ENCODE peak calls at places on chromosome 10, in eight cellular contexts. One of them, this sample, is unnamed.

GRCh38 chr10:24524314-24524713 is 199.4 kb downstream of the ARHGAP21 start:
- DNase-seq in IMR-90: no peak
- DNase-seq in PC-3: no peak
- DNase-seq in kidney: no peak
- DNase-seq in cardiac fibroblast: no peak
- DNase-seq in fibroblast of pulmonary artery: no peak
- DNase-seq in foreskin fibroblast: no peak
- DNase-seq in fibroblast of lung: no peak
- DNase-seq in this sample: no peak

GRCh38 chr10:1096287-1096889 is 40.2 kb downstream of the WDR37 start:
- DNase-seq in fibroblast of pulmonary artery: no peak
- DNase-seq in kidney: no peak
- DNase-seq in IMR-90: no peak
- DNase-seq in cardiac fibroblast: no peak
- DNase-seq in fibroblast of lung: no peak
- DNase-seq in PC-3: no peak
- DNase-seq in foreskin fibroblast: no peak
- DNase-seq in this sample: no peak

GRCh38 chr10:87578799-87579401 is 74.2 kb downstream of the MINPP1 start:
- DNase-seq in fibroblast of pulmonary artery: peak
- DNase-seq in PC-3: peak
- DNase-seq in IMR-90: peak
- DNase-seq in foreskin fibroblast: no peak
- DNase-seq in fibroblast of lung: peak
- DNase-seq in cardiac fibroblast: peak
- DNase-seq in kidney: no peak
- DNase-seq in this sample: no peak

GRCh38 chr10:121171825-121172224 is 320.7 kb downstream of the WDR11 start:
- DNase-seq in fibroblast of pulmonary artery: no peak
- DNase-seq in cardiac fibroblast: no peak
- DNase-seq in kidney: no peak
- DNase-seq in PC-3: no peak
- DNase-seq in IMR-90: no peak
- DNase-seq in fibroblast of lung: no peak
- DNase-seq in foreskin fibroblast: no peak
- DNase-seq in this sample: no peak

GRCh38 chr10:71212249-71213126 is at the start of gene UNC5B:
- DNase-seq in kidney: peak
- DNase-seq in fibroblast of lung: peak
- DNase-seq in IMR-90: peak
- DNase-seq in fibroblast of pulmonary artery: peak
- DNase-seq in cardiac fibroblast: peak
- DNase-seq in foreskin fibroblast: peak
- DNase-seq in PC-3: peak
- DNase-seq in this sample: peak

GRCh38 chr10:31069411-31069810 is 37.7 kb upstream of the ZNF438 start:
- DNase-seq in IMR-90: no peak
- DNase-seq in kidney: no peak
- DNase-seq in fibroblast of lung: no peak
- DNase-seq in cardiac fibroblast: no peak
- DNase-seq in PC-3: no peak
- DNase-seq in foreskin fibroblast: no peak
- DNase-seq in fibroblast of pulmonary artery: no peak
- DNase-seq in this sample: no peak

GRCh38 chr10:15589109-15589508 is 130.6 kb downstream of the ITGA8 start:
- DNase-seq in PC-3: no peak
- DNase-seq in fibroblast of pulmonary artery: peak
- DNase-seq in kidney: no peak
- DNase-seq in fibroblast of lung: no peak
- DNase-seq in IMR-90: peak
- DNase-seq in cardiac fibroblast: no peak
- DNase-seq in foreskin fibroblast: no peak
- DNase-seq in this sample: no peak

GRCh38 chr10:78742730-78743615 is 325.8 kb upstream of the ZMIZ1 start:
- DNase-seq in foreskin fibroblast: peak
- DNase-seq in fibroblast of lung: peak
- DNase-seq in PC-3: no peak
- DNase-seq in cardiac fibroblast: no peak
- DNase-seq in fibroblast of pulmonary artery: no peak
- DNase-seq in kidney: peak
- DNase-seq in IMR-90: no peak
- DNase-seq in this sample: no peak

GRCh38 chr10:64558094-64558870 is 1037.1 kb downstream of the REEP3 start:
- DNase-seq in PC-3: no peak
- DNase-seq in cardiac fibroblast: no peak
- DNase-seq in fibroblast of lung: no peak
- DNase-seq in IMR-90: no peak
- DNase-seq in kidney: no peak
- DNase-seq in foreskin fibroblast: no peak
- DNase-seq in fibroblast of pulmonary artery: no peak
- DNase-seq in this sample: no peak

DNA sequence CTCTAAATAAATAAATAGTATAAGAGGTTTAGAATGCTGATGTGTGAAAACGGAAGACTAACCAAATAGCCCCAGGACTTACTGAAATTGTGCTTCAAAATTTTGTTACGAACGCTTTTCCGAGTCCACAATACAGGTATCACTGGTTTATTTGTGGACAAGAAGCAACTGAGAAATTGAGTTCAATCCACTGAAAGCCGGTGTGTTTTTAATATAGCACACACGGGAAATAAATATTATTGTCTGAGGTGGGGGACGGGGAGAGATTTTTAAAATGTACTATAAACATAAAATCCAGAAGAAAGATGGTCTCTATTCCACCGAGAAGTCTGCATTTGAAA is 598 bp downstream of the SLC16A12 start:
- DNase-seq in fibroblast of lung: no peak
- DNase-seq in foreskin fibroblast: no peak
- DNase-seq in cardiac fibroblast: no peak
- DNase-seq in kidney: no peak
- DNase-seq in PC-3: no peak
- DNase-seq in IMR-90: no peak
- DNase-seq in fibroblast of pulmonary artery: no peak
- DNase-seq in this sample: no peak
- H3K4me3 ChIP-seq in fibroblast of lung: peak
- H3K4me3 ChIP-seq in foreskin fibroblast: peak
- H3K4me3 ChIP-seq in cardiac fibroblast: peak
- H3K4me3 ChIP-seq in kidney: peak
- H3K4me3 ChIP-seq in PC-3: no peak
- H3K4me3 ChIP-seq in IMR-90: peak
- H3K4me3 ChIP-seq in fibroblast of pulmonary artery: peak
- H3K4me3 ChIP-seq in this sample: peak

DNA sequence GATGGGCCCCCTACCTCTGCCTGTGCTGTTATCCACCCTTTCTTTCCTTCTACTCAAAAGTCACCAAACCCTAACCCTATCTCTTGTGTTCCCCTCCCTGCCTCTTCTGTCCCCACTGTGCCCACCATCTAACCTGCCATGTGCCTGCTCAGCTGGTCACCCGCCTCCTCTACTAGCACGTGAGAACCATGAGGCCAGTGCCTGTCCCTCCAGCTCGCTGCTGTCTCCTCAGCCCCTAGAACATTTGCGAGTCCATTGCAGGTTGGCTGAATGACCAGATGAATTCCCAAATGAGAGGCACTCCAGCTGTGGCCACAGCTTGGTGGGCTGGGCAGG is 129.0 kb downstream of the ARHGAP22 start:
- DNase-seq in foreskin fibroblast: no peak
- DNase-seq in cardiac fibroblast: no peak
- DNase-seq in fibroblast of pulmonary artery: no peak
- DNase-seq in PC-3: no peak
- DNase-seq in kidney: no peak
- DNase-seq in IMR-90: no peak
- DNase-seq in fibroblast of lung: no peak
- DNase-seq in this sample: no peak
- H3K4me3 ChIP-seq in foreskin fibroblast: no peak
- H3K4me3 ChIP-seq in cardiac fibroblast: no peak
- H3K4me3 ChIP-seq in fibroblast of pulmonary artery: no peak
- H3K4me3 ChIP-seq in PC-3: no peak
- H3K4me3 ChIP-seq in kidney: no peak
- H3K4me3 ChIP-seq in IMR-90: no peak
- H3K4me3 ChIP-seq in fibroblast of lung: no peak
- H3K4me3 ChIP-seq in this sample: no peak

GRCh38 chr10:102225646-102226541 is at the start of gene ELOVL3:
- DNase-seq in PC-3: peak
- DNase-seq in fibroblast of pulmonary artery: peak
- DNase-seq in cardiac fibroblast: peak
- DNase-seq in kidney: peak
- DNase-seq in foreskin fibroblast: peak
- DNase-seq in fibroblast of lung: peak
- DNase-seq in IMR-90: peak
- DNase-seq in this sample: peak
- H3K4me3 ChIP-seq in PC-3: peak
- H3K4me3 ChIP-seq in fibroblast of pulmonary artery: peak
- H3K4me3 ChIP-seq in cardiac fibroblast: no peak
- H3K4me3 ChIP-seq in kidney: peak
- H3K4me3 ChIP-seq in foreskin fibroblast: peak
- H3K4me3 ChIP-seq in fibroblast of lung: peak
- H3K4me3 ChIP-seq in IMR-90: peak
- H3K4me3 ChIP-seq in this sample: peak

DNA sequence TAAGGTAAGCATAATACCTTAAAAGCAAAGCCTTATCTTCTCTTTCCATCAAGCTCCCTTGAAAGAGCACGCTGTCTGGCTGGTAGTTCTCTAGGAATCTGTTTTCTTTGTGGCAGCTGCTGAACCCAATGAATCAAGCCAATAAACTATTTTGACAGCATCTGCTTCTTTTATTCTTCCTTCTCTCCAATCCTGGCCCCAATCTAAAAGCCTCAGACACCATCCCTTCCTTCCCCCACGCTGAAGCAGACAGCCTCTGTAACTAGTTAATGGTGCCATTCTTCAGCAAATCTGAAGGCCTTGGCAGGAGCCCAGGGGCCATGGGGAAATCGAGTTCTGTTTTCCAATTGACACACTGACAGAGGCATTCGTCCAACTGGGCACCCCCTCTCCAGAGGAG is 186.6 kb upstream of the LYZL1 start:
- DNase-seq in PC-3: peak
- DNase-seq in IMR-90: no peak
- DNase-seq in foreskin fibroblast: no peak
- DNase-seq in cardiac fibroblast: no peak
- DNase-seq in fibroblast of lung: no peak
- DNase-seq in fibroblast of pulmonary artery: peak
- DNase-seq in kidney: no peak
- DNase-seq in this sample: no peak
- H3K4me3 ChIP-seq in PC-3: peak
- H3K4me3 ChIP-seq in IMR-90: no peak
- H3K4me3 ChIP-seq in foreskin fibroblast: no peak
- H3K4me3 ChIP-seq in cardiac fibroblast: no peak
- H3K4me3 ChIP-seq in fibroblast of lung: no peak
- H3K4me3 ChIP-seq in fibroblast of pulmonary artery: no peak
- H3K4me3 ChIP-seq in kidney: no peak
- H3K4me3 ChIP-seq in this sample: no peak

DNA sequence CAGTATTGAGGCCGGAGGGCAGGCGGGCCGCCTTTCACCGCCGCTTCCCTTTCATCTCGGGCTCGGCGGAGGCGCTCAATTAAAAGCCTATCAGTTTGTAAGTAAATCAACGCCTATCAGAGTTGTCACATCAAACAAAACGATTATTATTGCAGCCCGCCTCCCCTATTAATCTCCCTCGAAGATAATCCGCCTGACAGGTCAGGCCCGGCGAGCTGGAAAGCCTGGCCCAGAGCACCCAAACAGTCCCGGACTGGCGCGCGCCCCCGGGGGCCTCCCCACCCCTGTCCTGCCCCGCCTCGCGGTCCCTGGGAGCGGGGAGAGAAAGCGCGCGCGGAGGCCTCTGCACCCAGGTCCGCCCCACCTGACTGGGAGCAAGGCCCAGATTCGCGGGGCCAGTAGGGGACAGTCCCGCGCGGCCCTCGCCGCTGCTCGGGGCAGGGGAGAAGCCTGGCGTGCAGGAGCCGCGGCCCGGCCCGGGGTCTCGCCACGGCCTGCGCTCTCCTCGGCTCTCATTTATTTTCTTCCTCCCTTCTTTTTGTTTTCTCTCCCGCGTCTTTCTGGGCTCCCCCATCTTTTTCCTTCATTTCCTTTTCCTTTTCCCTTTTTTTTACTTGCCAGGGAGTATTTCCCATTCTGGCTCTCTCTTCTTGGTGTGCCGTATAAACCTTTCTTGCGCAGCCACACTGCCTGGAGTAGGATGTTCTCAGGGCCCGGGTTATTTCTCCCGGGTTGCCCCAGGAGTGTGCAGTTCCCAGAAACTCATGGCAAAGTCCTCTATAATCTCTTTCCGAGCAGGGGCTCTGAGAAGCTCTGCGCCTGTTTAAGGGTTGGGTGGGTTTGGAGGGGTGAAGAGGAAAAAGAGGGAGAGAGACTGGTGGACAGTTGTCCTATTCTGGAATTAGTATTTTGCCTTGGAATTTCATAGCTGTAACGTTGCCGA is 3.9 kb upstream of the ZNF503 start:
- DNase-seq in kidney: peak
- DNase-seq in PC-3: peak
- DNase-seq in fibroblast of pulmonary artery: no peak
- DNase-seq in foreskin fibroblast: no peak
- DNase-seq in IMR-90: no peak
- DNase-seq in cardiac fibroblast: no peak
- DNase-seq in fibroblast of lung: peak
- DNase-seq in this sample: peak
- H3K4me3 ChIP-seq in kidney: peak
- H3K4me3 ChIP-seq in PC-3: peak
- H3K4me3 ChIP-seq in fibroblast of pulmonary artery: no peak
- H3K4me3 ChIP-seq in foreskin fibroblast: no peak
- H3K4me3 ChIP-seq in IMR-90: no peak
- H3K4me3 ChIP-seq in cardiac fibroblast: no peak
- H3K4me3 ChIP-seq in fibroblast of lung: no peak
- H3K4me3 ChIP-seq in this sample: peak

DNA sequence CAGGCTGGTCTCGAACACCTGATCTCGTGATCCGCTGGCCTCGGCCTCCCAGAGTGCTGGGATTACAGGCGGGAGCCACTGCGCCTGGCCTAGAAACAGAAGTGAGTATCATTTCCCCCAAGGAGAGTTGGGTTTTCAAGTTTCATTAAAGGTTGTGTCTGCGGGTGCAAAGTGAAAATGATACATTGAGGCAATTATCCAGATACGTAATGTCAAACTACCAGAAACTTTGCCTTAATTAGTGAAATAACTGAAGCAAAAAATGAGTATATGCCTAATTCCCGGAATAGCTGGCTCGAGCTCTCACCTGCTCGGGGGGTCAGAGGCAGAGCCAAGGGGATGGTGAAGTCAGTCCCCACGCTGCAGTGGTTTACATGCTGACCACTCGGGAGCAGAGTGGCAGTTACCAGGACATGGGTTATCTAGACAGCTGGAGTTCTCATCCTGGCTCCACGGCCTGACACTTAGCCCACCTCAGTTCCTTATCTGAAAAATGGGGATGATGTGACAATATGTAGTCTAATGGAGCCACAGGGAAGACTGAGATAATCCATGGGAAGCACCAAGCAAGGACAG is 25.5 kb downstream of the CHST15 start:
- DNase-seq in foreskin fibroblast: no peak
- DNase-seq in cardiac fibroblast: no peak
- DNase-seq in IMR-90: no peak
- DNase-seq in PC-3: no peak
- DNase-seq in fibroblast of pulmonary artery: no peak
- DNase-seq in kidney: no peak
- DNase-seq in fibroblast of lung: no peak
- DNase-seq in this sample: no peak
- H3K4me3 ChIP-seq in foreskin fibroblast: no peak
- H3K4me3 ChIP-seq in cardiac fibroblast: no peak
- H3K4me3 ChIP-seq in IMR-90: no peak
- H3K4me3 ChIP-seq in PC-3: no peak
- H3K4me3 ChIP-seq in fibroblast of pulmonary artery: no peak
- H3K4me3 ChIP-seq in kidney: no peak
- H3K4me3 ChIP-seq in fibroblast of lung: no peak
- H3K4me3 ChIP-seq in this sample: no peak

This sample was measured in epithelial cell of esophagus.